ENCODE peak calls at places on chromosomes 11 and 22, in seven cellular contexts. One of them, this sample, is unnamed.

GRCh38 chr11:65911682-65912568 is 6.9 kb downstream of the C11orf68 start:
- DNase-seq in IMR-90: peak
- DNase-seq in right atrium auricular region: no peak
- DNase-seq in fibroblast of lung: peak
- DNase-seq in HCT116: peak
- DNase-seq in pancreas: no peak
- DNase-seq in suprapubic skin: peak
- DNase-seq in this sample: peak

GRCh38 chr11:73190557-73190885 is 27.6 kb upstream of the P2RY2 start:
- DNase-seq in pancreas: no peak
- DNase-seq in right atrium auricular region: no peak
- DNase-seq in HCT116: no peak
- DNase-seq in suprapubic skin: peak
- DNase-seq in fibroblast of lung: no peak
- DNase-seq in IMR-90: no peak
- DNase-seq in this sample: no peak

GRCh38 chr11:93655581-93656255 is 5.8 kb upstream of the CEP295 start:
- DNase-seq in suprapubic skin: no peak
- DNase-seq in HCT116: no peak
- DNase-seq in fibroblast of lung: no peak
- DNase-seq in pancreas: no peak
- DNase-seq in right atrium auricular region: no peak
- DNase-seq in IMR-90: no peak
- DNase-seq in this sample: peak

GRCh38 chr11:109264128-109264527 is 157.9 kb upstream of the C11orf87 start:
- DNase-seq in pancreas: no peak
- DNase-seq in fibroblast of lung: no peak
- DNase-seq in HCT116: no peak
- DNase-seq in IMR-90: no peak
- DNase-seq in right atrium auricular region: no peak
- DNase-seq in suprapubic skin: peak
- DNase-seq in this sample: no peak

GRCh38 chr11:117828641-117829368 is 4.3 kb upstream of the FXYD2 start:
- DNase-seq in suprapubic skin: peak
- DNase-seq in fibroblast of lung: peak
- DNase-seq in HCT116: no peak
- DNase-seq in right atrium auricular region: peak
- DNase-seq in pancreas: peak
- DNase-seq in IMR-90: peak
- DNase-seq in this sample: peak

GRCh38 chr11:114236829-114237228 is 59.4 kb upstream of the NNMT start:
- DNase-seq in HCT116: no peak
- DNase-seq in suprapubic skin: no peak
- DNase-seq in IMR-90: no peak
- DNase-seq in right atrium auricular region: no peak
- DNase-seq in pancreas: no peak
- DNase-seq in fibroblast of lung: no peak
- DNase-seq in this sample: peak

GRCh38 chr11:112343368-112344039 is 82.8 kb upstream of the PLET1 start:
- DNase-seq in suprapubic skin: no peak
- DNase-seq in IMR-90: peak
- DNase-seq in fibroblast of lung: no peak
- DNase-seq in HCT116: no peak
- DNase-seq in right atrium auricular region: no peak
- DNase-seq in pancreas: no peak
- DNase-seq in this sample: peak

GRCh38 chr11:116691779-116692178 is 81.0 kb downstream of the BUD13 start:
- DNase-seq in fibroblast of lung: no peak
- DNase-seq in suprapubic skin: peak
- DNase-seq in HCT116: peak
- DNase-seq in right atrium auricular region: peak
- DNase-seq in IMR-90: peak
- DNase-seq in pancreas: peak
- DNase-seq in this sample: peak

GRCh38 chr22:20044495-20045151 is 23.7 kb downstream of the TANGO2 start:
- DNase-seq in HCT116: no peak
- DNase-seq in IMR-90: no peak
- DNase-seq in pancreas: no peak
- DNase-seq in fibroblast of lung: no peak
- DNase-seq in right atrium auricular region: no peak
- DNase-seq in suprapubic skin: no peak
- DNase-seq in this sample: no peak

GRCh38 chr11:126124284-126124683 is 61.6 kb upstream of the CDON start:
- DNase-seq in right atrium auricular region: no peak
- DNase-seq in IMR-90: peak
- DNase-seq in suprapubic skin: no peak
- DNase-seq in fibroblast of lung: no peak
- DNase-seq in HCT116: no peak
- DNase-seq in pancreas: no peak
- DNase-seq in this sample: no peak

DNA sequence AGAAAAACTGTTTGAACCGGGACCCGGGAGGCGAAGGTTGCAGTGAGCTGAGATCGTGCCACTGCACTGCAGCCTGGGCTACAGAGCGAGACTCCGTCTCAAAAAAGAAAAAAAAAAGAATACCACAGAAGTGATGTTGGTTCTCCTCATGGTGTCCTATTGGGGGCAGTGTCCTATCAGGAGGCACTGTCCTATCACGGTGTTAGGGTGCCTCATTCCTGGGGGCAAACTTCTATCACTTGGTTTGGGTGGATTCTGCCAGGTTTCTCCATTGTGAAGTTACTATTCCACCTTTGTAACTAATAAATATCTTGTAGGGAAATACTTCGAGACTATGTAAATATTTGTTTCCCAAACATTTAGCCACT is 19.6 kb downstream of the PRR14L start:
- DNase-seq in HCT116: no peak
- DNase-seq in right atrium auricular region: no peak
- DNase-seq in suprapubic skin: no peak
- DNase-seq in IMR-90: no peak
- DNase-seq in fibroblast of lung: no peak
- DNase-seq in pancreas: no peak
- DNase-seq in this sample: no peak
- TF ChIP-seq CTCF in HCT116: peak
- TF ChIP-seq CTCF in right atrium auricular region: no peak
- TF ChIP-seq CTCF in suprapubic skin: no peak
- TF ChIP-seq CTCF in IMR-90: no peak
- TF ChIP-seq CTCF in fibroblast of lung: no peak
- TF ChIP-seq CTCF in pancreas: no peak
- TF ChIP-seq CTCF in this sample: no peak

GRCh38 chr11:106413222-106413621 is 335.8 kb downstream of the AASDHPPT start:
- DNase-seq in suprapubic skin: no peak
- DNase-seq in HCT116: no peak
- DNase-seq in IMR-90: no peak
- DNase-seq in fibroblast of lung: no peak
- DNase-seq in pancreas: no peak
- DNase-seq in right atrium auricular region: no peak
- DNase-seq in this sample: no peak

GRCh38 chr11:106420048-106420665 is 342.7 kb downstream of the AASDHPPT start:
- DNase-seq in fibroblast of lung: peak
- DNase-seq in IMR-90: no peak
- DNase-seq in right atrium auricular region: no peak
- DNase-seq in suprapubic skin: no peak
- DNase-seq in pancreas: no peak
- DNase-seq in HCT116: no peak
- DNase-seq in this sample: no peak

GRCh38 chr11:106410902-106411301 is 333.4 kb downstream of the AASDHPPT start:
- DNase-seq in pancreas: no peak
- DNase-seq in fibroblast of lung: no peak
- DNase-seq in HCT116: no peak
- DNase-seq in right atrium auricular region: no peak
- DNase-seq in IMR-90: no peak
- DNase-seq in suprapubic skin: no peak
- DNase-seq in this sample: no peak

GRCh38 chr11:106418786-106419185 is 341.3 kb downstream of the AASDHPPT start:
- DNase-seq in fibroblast of lung: peak
- DNase-seq in suprapubic skin: no peak
- DNase-seq in HCT116: no peak
- DNase-seq in right atrium auricular region: no peak
- DNase-seq in IMR-90: no peak
- DNase-seq in pancreas: no peak
- DNase-seq in this sample: no peak

GRCh38 chr11:106415510-106415909 is 338.0 kb downstream of the AASDHPPT start:
- DNase-seq in right atrium auricular region: no peak
- DNase-seq in suprapubic skin: no peak
- DNase-seq in fibroblast of lung: no peak
- DNase-seq in pancreas: no peak
- DNase-seq in HCT116: no peak
- DNase-seq in IMR-90: no peak
- DNase-seq in this sample: peak
- TF ChIP-seq CTCF in right atrium auricular region: no peak
- TF ChIP-seq CTCF in suprapubic skin: no peak
- TF ChIP-seq CTCF in fibroblast of lung: no peak
- TF ChIP-seq CTCF in pancreas: no peak
- TF ChIP-seq CTCF in HCT116: no peak
- TF ChIP-seq CTCF in IMR-90: no peak
- TF ChIP-seq CTCF in this sample: peak

DNA sequence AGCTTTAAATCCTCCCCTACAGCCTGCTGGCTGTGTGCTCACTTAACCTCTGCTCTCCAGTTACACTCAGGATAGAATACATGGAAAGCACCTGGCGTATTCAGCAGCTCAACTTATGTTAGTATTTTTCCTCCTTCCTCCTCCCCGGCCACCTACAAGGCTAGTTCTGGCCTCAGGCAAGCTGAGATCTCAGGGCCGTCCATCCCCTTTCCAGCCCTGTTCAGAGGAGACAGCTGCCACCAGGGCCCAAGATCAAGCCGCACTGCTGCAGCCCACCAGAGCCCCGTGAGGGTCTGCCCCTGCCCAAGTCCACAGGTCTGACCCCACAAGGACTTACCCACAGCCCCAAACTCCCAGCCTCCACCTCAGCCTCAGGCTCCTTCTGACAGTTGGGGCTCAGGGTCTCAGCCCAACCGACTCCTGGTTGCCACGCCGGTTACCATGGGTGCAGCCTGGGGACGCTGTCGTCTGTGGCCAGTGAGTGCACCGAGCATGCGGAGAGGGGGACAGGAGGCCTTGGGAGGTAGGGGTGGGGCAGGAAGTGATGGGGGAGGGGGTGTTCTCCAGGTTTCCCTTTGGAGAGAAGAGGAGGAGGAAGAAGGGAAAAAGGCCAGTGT is at the start of gene C11orf16:
- DNase-seq in fibroblast of lung: no peak
- DNase-seq in right atrium auricular region: no peak
- DNase-seq in IMR-90: no peak
- DNase-seq in HCT116: no peak
- DNase-seq in suprapubic skin: no peak
- DNase-seq in pancreas: no peak
- DNase-seq in this sample: no peak
- TF ChIP-seq CTCF in fibroblast of lung: no peak
- TF ChIP-seq CTCF in right atrium auricular region: no peak
- TF ChIP-seq CTCF in IMR-90: no peak
- TF ChIP-seq CTCF in HCT116: no peak
- TF ChIP-seq CTCF in suprapubic skin: no peak
- TF ChIP-seq CTCF in pancreas: no peak
- TF ChIP-seq CTCF in this sample: no peak

DNA sequence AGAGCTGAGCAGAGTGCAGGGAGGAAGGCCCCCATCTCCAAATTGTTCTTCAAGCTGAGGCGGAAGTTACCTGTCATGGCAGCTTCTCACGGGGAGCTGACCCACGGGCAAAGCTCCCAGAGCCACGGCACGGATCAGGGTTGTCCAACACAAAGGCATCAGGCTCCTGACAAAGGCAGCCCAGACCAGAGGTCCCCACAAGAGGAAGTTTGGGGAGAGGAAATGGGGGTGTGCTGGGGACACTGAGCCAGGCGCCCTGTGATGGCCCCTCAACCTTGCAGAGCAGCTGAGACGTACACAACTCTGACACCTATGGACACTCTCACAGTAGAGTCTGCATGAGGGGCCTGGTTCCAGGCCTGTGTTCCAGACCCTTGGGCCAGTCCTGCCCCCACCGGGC is 95.6 kb downstream of the CTTN start:
- DNase-seq in HCT116: no peak
- DNase-seq in pancreas: peak
- DNase-seq in fibroblast of lung: no peak
- DNase-seq in IMR-90: no peak
- DNase-seq in suprapubic skin: no peak
- DNase-seq in right atrium auricular region: no peak
- DNase-seq in this sample: no peak
- TF ChIP-seq CTCF in HCT116: no peak
- TF ChIP-seq CTCF in pancreas: no peak
- TF ChIP-seq CTCF in fibroblast of lung: no peak
- TF ChIP-seq CTCF in IMR-90: no peak
- TF ChIP-seq CTCF in suprapubic skin: no peak
- TF ChIP-seq CTCF in right atrium auricular region: no peak
- TF ChIP-seq CTCF in this sample: no peak

GRCh38 chr11:533049-533585 is 2.3 kb downstream of the HRAS start:
- DNase-seq in suprapubic skin: peak
- DNase-seq in fibroblast of lung: no peak
- DNase-seq in HCT116: no peak
- DNase-seq in pancreas: peak
- DNase-seq in right atrium auricular region: no peak
- DNase-seq in IMR-90: no peak
- DNase-seq in this sample: no peak

GRCh38 chr11:533586-534196 is 1.7 kb downstream of the HRAS start:
- DNase-seq in right atrium auricular region: no peak
- DNase-seq in fibroblast of lung: no peak
- DNase-seq in suprapubic skin: peak
- DNase-seq in pancreas: peak
- DNase-seq in HCT116: no peak
- DNase-seq in IMR-90: no peak
- DNase-seq in this sample: no peak

GRCh38 chr11:534197-534591 is 1.2 kb downstream of the HRAS start:
- DNase-seq in HCT116: no peak
- DNase-seq in suprapubic skin: peak
- DNase-seq in right atrium auricular region: no peak
- DNase-seq in IMR-90: no peak
- DNase-seq in fibroblast of lung: no peak
- DNase-seq in pancreas: no peak
- DNase-seq in this sample: no peak

GRCh38 chr11:535519-536454 is at the start of gene HRAS:
- DNase-seq in fibroblast of lung: peak
- DNase-seq in suprapubic skin: peak
- DNase-seq in pancreas: peak
- DNase-seq in IMR-90: peak
- DNase-seq in right atrium auricular region: peak
- DNase-seq in HCT116: peak
- DNase-seq in this sample: peak

DNA sequence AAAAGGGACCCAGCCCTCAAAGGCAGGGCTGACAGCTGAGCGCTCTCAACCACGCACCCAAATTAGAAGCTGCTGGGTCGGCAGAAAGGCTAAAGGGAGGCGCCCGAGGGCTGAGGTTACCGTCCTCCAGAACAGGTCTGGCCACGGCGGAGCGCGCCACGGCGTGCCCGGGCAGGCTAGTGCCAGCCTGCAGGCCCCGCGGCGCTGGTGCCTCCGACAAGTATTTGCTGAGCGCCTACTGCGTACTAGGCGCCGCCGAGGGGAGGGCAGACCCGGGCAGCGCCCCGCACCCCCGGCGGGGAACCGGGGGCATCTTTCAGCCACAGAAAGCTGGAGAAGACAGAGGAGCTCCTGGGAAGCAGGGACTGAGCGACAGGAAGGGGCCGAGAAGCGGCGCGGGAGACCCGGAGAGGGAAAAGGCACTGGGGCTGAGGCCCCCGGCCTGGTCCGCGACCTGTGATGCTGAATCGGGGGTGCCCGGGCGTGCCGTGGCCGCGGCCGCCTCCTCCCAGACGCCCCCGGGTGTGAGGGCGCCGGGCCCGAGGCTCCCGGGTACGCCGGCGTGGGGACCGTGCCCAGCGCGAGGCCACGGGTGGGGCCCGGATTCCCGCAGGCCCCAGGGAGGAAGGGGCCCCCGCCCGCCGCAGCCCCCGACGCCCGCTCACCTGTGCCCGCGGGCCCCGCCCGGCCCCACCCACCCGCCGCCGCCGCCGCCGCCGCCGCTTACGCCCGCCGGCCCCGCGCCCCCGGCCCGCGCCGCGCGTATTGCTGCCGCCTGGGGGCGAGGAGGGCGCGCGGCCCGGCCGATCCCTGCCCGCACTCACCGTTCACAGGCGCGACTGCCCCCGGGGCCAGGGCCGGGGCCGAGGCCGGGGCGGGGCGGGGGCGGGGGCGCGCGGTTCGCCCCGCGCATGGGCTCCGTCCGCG is 521 bp downstream of the HRAS start:
- DNase-seq in fibroblast of lung: peak
- DNase-seq in right atrium auricular region: no peak
- DNase-seq in HCT116: no peak
- DNase-seq in suprapubic skin: peak
- DNase-seq in pancreas: peak
- DNase-seq in IMR-90: no peak
- DNase-seq in this sample: peak
- TF ChIP-seq CTCF in fibroblast of lung: no peak
- TF ChIP-seq CTCF in right atrium auricular region: no peak
- TF ChIP-seq CTCF in HCT116: no peak
- TF ChIP-seq CTCF in suprapubic skin: no peak
- TF ChIP-seq CTCF in pancreas: no peak
- TF ChIP-seq CTCF in IMR-90: peak
- TF ChIP-seq CTCF in this sample: no peak